ENCODE peak calls at places on chromosome 15, in seven cellular contexts. B is activated naive CD8-positive, alpha-beta T cell treated with anti-CD3 and anti-CD28 coated beads, Interleukin-2, amount 50 U/mL, for 16 hours; N is naive thymus-derived CD8-positive, alpha-beta T cell; H is amniotic stem cell; L is ELR; C is neural crest cell; I is iPS-NIHi11. U is an unnamed sample.

GRCh38 chr15:71508081-71508682 is 302.2 kb upstream of the NR2E3 start:
- DNase-seq in N (no peak), B (no peak), L (no peak), H (no peak), I (no peak), C (no peak), U (no peak)

GRCh38 chr15:88835646-88836045 is 32.4 kb downstream of the ACAN start:
- DNase-seq in I (no peak), L (peak), B (no peak), N (no peak), H (no peak), C (no peak), U (no peak)

GRCh38 chr15:82014989-82015388 is 30.8 kb downstream of the MEX3B start:
- DNase-seq in B (no peak), H (no peak), I (no peak), L (peak), N (no peak), C (no peak), U (no peak)

GRCh38 chr15:40960151-40960885 is 7.0 kb downstream of the CHAC1 start:
- DNase-seq in H (no peak), C (no peak), B (no peak), I (no peak), N (no peak), L (no peak), U (no peak)

GRCh38 chr15:41150279-41150678 is 34.2 kb upstream of the INO80 start:
- DNase-seq in I (no peak), B (no peak), L (no peak), N (no peak), H (no peak), C (no peak), U (no peak)

GRCh38 chr15:56552668-56553067 is 87.7 kb upstream of the MNS1 start:
- DNase-seq in N (no peak), B (no peak), H (no peak), C (no peak), L (no peak), I (no peak), U (no peak)

GRCh38 chr15:73969151-73969759 is 22.8 kb downstream of the STOML1 start:
- DNase-seq in C (no peak), N (no peak), L (no peak), H (no peak), B (no peak), I (no peak), U (peak)

GRCh38 chr15:100206643-100207042 is 135.1 kb downstream of the ADAMTS17 start:
- DNase-seq in B (no peak), L (no peak), H (no peak), I (peak), N (no peak), C (no peak), U (no peak)

GRCh38 chr15:63374686-63375520 is 6.7 kb downstream of the CA12 start:
- DNase-seq in L (peak), C (no peak), B (no peak), N (no peak), H (peak), I (no peak), U (peak)

GRCh38 chr15:66698318-66698961 is 3.6 kb upstream of the SMAD6 start:
- DNase-seq in I (peak), L (peak), H (peak), B (no peak), N (no peak), C (peak), U (peak)

GRCh38 chr15:80343610-80344009 is 60.6 kb upstream of the ARNT2 start:
- DNase-seq in N (no peak), L (no peak), H (no peak), C (no peak), B (no peak), I (no peak), U (no peak)